ENCODE peak calls at places on chromosome 5, in seven cellular contexts. S is brain microvascular endothelial cell, O is adrenal gland, W is fibroblast of mammary gland, R is HL-60, Q is testis, M is omental fat pad. G is an unnamed sample.

GRCh38 chr5:121962943-121963342 is 1.2 kb downstream of the SRFBP1 start:
- DNase-seq in W (peak; percentile 12), S (no peak), M (no peak), O (no peak), Q (no peak), R (no peak), G (no peak)

GRCh38 chr5:143205386-143205785 is 198.1 kb downstream of the NR3C1 start:
- DNase-seq in R (no peak), Q (no peak), O (no peak), M (no peak), S (peak; percentile 92), W (peak; percentile 93), G (no peak)

GRCh38 chr5:81838307-81838906 is 87.5 kb upstream of the SSBP2 start:
- DNase-seq in O (peak; percentile 21), W (peak; percentile 59), Q (peak; percentile 61), S (peak; percentile 29), R (no peak), M (no peak), G (no peak)

GRCh38 chr5:116626272-116626723 is 51.7 kb upstream of the SEMA6A start:
- DNase-seq in Q (peak; percentile 74), R (peak; percentile 16), O (peak; percentile 81), W (peak; percentile 84), M (peak; percentile 42), S (peak; percentile 88), G (peak; percentile 37)

GRCh38 chr5:171776176-171776575 is 9.4 kb upstream of the SMIM23 start:
- DNase-seq in Q (no peak), M (no peak), S (no peak), R (no peak), W (no peak), O (no peak), G (no peak)

GRCh38 chr5:59790399-59791130 is 103.0 kb downstream of the PDE4D start:
- DNase-seq in M (no peak), R (no peak), Q (no peak), W (peak; percentile 80), O (no peak), S (no peak), G (no peak)

GRCh38 chr5:124121198-124121597 is 609.2 kb downstream of the CSNK1G3 start:
- DNase-seq in Q (no peak), S (no peak), O (no peak), R (no peak), W (no peak), M (no peak), G (no peak)

GRCh38 chr5:103505581-103506305 is 56.8 kb downstream of the NUDT12 start:
- DNase-seq in O (peak; percentile 20), R (no peak), Q (no peak), S (peak; percentile 66), W (peak; percentile 94), M (no peak), G (no peak)

GRCh38 chr5:152124413-152125082 is 199.9 kb upstream of the GLRA1 start:
- DNase-seq in O (no peak), M (no peak), R (no peak), W (no peak), S (no peak), Q (no peak), G (no peak)

GRCh38 chr5:1104327-1105006 is 7.4 kb downstream of the SLC12A7 start:
- DNase-seq in Q (no peak), S (no peak), W (no peak), O (no peak), M (no peak), R (no peak), G (no peak)

GRCh38 chr5:45385321-45386058 is 310.7 kb downstream of the HCN1 start:
- DNase-seq in S (peak; percentile 33), W (peak; percentile 80), M (no peak), R (no peak), Q (no peak), O (no peak), G (no peak)

GRCh38 chr5:85268194-85268593 is 883.5 kb upstream of the EDIL3 start:
- DNase-seq in Q (no peak), O (no peak), W (no peak), R (no peak), S (no peak), M (no peak), G (no peak)

GRCh38 chr5:112372543-112372942 is 46.5 kb downstream of the EPB41L4A start:
- DNase-seq in R (no peak), M (no peak), S (no peak), O (no peak), W (no peak), Q (no peak), G (no peak)

GRCh38 chr5:170722316-170722715 is 61.2 kb upstream of the GABRP start:
- DNase-seq in M (no peak), Q (no peak), R (no peak), W (no peak), S (no peak), O (no peak), G (no peak)

GRCh38 chr5:64807505-64807904 is 38.8 kb downstream of the CWC27 start:
- DNase-seq in W (peak; percentile 14), M (no peak), S (no peak), Q (no peak), O (no peak), R (no peak), G (no peak)

GRCh38 chr5:134133213-134133994 is 18.9 kb downstream of the TCF7 start:
- DNase-seq in O (no peak), W (no peak), S (no peak), Q (no peak), R (no peak), M (no peak), G (no peak)

GRCh38 chr5:118553662-118554061 is 434.7 kb downstream of the DTWD2 start:
- DNase-seq in S (peak; percentile 79), O (no peak), Q (peak; percentile 17), M (no peak), R (no peak), W (peak; percentile 100), G (no peak)

GRCh38 chr5:166062719-166063118 is 2228.7 kb upstream of the WWC1 start:
- DNase-seq in W (no peak), M (no peak), Q (no peak), O (no peak), S (no peak), R (no peak), G (no peak)

GRCh38 chr5:39132128-39132447 is 57.9 kb upstream of the RICTOR start:
- DNase-seq in R (no peak), S (no peak), Q (no peak), O (no peak), M (no peak), W (no peak), G (no peak)

GRCh38 chr5:32390819-32391591 is 53.5 kb downstream of the ZFR start:
- DNase-seq in O (peak; percentile 26), S (peak; percentile 88), Q (no peak), M (no peak), W (peak; percentile 95), R (peak; percentile 68), G (no peak)

DNA sequence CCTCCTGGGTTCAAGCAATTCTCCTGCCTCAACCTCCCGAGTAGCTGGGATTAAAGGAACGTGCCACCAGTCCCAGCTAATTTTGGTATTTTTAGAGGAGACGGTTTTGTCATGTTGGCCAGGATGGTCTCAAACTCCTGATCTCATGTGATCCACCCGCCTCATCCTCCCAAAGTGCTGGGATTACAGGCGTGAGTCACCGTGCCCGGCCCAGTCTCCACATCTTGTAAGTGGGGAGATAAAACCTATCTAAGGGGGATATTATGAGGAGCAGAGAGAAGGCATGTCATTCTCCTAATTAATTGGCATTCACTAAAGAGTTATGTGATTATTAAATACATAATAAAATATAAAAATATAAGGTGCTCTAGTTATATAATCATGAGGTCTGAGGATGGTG is 94.1 kb upstream of the BOD1 start:
- DNase-seq in Q (no peak), O (no peak), R (no peak), M (no peak), S (no peak), W (no peak), G (no peak)
- TF ChIP-seq CTCF in Q (no peak), O (no peak), R (no peak), M (no peak), S (no peak), W (no peak), G (no peak)

GRCh38 chr5:132176987-132177386 is 50.7 kb downstream of the P4HA2 start:
- DNase-seq in W (peak; percentile 26), O (no peak), Q (no peak), R (no peak), M (no peak), S (no peak), G (no peak)
- TF ChIP-seq CTCF in W (peak; percentile 34), O (no peak), Q (no peak), R (peak; percentile 4), M (no peak), S (peak; percentile 37), G (no peak)

GRCh38 chr5:57094753-57095683 is 78.8 kb upstream of the GPBP1 start:
- DNase-seq in R (no peak), S (peak; percentile 4), Q (peak; percentile 70), O (no peak), M (no peak), W (peak; percentile 7), G (no peak)
- TF ChIP-seq CTCF in R (no peak), S (peak; percentile 42), Q (no peak), O (no peak), M (no peak), W (peak; percentile 18), G (no peak)

GRCh38 chr5:92758552-92758951 is 822.5 kb downstream of the NR2F1-AS1 start:
- DNase-seq in O (no peak), W (peak; percentile 80), M (no peak), Q (no peak), R (no peak), S (peak; percentile 11), G (no peak)
- TF ChIP-seq CTCF in O (no peak), W (no peak), M (no peak), Q (no peak), R (no peak), S (no peak), G (no peak)

DNA sequence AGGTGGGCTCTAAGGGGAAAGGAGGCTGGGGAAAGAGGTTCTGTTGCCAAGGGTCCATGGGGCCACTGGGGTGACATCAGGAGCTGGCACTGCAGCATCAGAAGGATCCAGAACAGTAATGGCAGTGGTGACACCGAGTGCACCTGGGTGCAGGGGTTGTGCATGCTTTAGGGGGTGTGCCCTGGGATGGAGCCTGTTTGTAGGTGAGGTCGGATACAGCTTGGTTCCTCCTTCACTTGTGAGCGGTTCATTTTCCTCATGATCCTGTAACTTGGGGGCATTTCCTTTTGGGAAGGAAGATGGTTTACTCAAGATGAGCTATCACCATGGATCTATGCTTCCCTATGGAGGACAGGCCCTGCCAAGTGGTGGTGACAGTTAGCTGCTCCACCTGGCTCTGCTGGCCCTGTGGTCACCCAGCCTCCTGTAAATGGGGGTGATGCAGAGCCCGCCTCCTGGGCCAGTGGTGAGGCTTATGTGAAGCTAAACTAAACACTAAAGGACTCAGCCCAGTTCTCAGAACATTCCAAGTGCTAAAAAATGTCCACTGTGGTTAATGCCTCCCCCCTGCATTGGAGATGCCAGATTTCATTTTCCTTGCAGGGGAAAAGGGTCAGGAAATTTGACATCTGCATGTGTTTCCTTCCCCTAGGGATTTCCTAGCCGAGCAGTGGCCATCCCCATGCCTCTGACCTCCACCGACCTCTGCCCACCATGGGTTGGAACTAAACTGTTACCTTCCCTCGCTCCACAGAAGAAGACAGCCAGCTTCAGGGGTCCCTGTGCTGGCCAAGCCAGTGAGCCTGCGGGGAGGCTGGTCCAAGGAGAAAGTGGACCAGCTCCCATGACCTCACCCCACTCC is 13.3 kb downstream of the CD74 start:
- DNase-seq in S (no peak), W (no peak), O (no peak), Q (no peak), R (no peak), M (no peak), G (no peak)
- TF ChIP-seq CTCF in S (no peak), W (no peak), O (no peak), Q (no peak), R (no peak), M (no peak), G (no peak)